ENCODE peak calls at places on chromosomes 12 and 14, in eight cellular contexts. One of them, this sample, is unnamed.

GRCh38 chr14:36105401-36105800 is 71.1 kb downstream of the PTCSC3 start:
- DNase-seq in nephron progenitor cell: peak; percentile 28
- DNase-seq in OCI-LY7: no peak
- DNase-seq in AG09319: no peak
- DNase-seq in MM.1S: no peak
- DNase-seq in PC-3: peak; percentile 61
- DNase-seq in progenitor cell of endocrine pancreas: no peak
- DNase-seq in stomach: no peak
- DNase-seq in this sample: no peak

GRCh38 chr14:65142429-65142828 is 40.1 kb upstream of the MAX start:
- DNase-seq in nephron progenitor cell: no peak
- DNase-seq in OCI-LY7: no peak
- DNase-seq in AG09319: no peak
- DNase-seq in MM.1S: no peak
- DNase-seq in PC-3: no peak
- DNase-seq in progenitor cell of endocrine pancreas: no peak
- DNase-seq in stomach: no peak
- DNase-seq in this sample: no peak

GRCh38 chr12:19018302-19018980 is 111.1 kb upstream of the PLEKHA5 start:
- DNase-seq in nephron progenitor cell: no peak
- DNase-seq in OCI-LY7: no peak
- DNase-seq in AG09319: peak; percentile 10
- DNase-seq in MM.1S: no peak
- DNase-seq in PC-3: peak; percentile 77
- DNase-seq in progenitor cell of endocrine pancreas: no peak
- DNase-seq in stomach: no peak
- DNase-seq in this sample: no peak

GRCh38 chr12:5375547-5376295 is 56.2 kb upstream of the NTF3 start:
- DNase-seq in nephron progenitor cell: no peak
- DNase-seq in OCI-LY7: no peak
- DNase-seq in AG09319: no peak
- DNase-seq in MM.1S: no peak
- DNase-seq in PC-3: no peak
- DNase-seq in progenitor cell of endocrine pancreas: no peak
- DNase-seq in stomach: no peak
- DNase-seq in this sample: no peak

GRCh38 chr14:51318777-51319176 is 78.7 kb downstream of the TMX1 start:
- DNase-seq in nephron progenitor cell: no peak
- DNase-seq in OCI-LY7: no peak
- DNase-seq in AG09319: no peak
- DNase-seq in MM.1S: no peak
- DNase-seq in PC-3: no peak
- DNase-seq in progenitor cell of endocrine pancreas: no peak
- DNase-seq in stomach: no peak
- DNase-seq in this sample: no peak

GRCh38 chr14:103561381-103562134 is 899 bp downstream of the BAG5 start:
- DNase-seq in nephron progenitor cell: peak; percentile 50
- DNase-seq in OCI-LY7: peak; percentile 68
- DNase-seq in AG09319: no peak
- DNase-seq in MM.1S: peak; percentile 16
- DNase-seq in PC-3: peak; percentile 74
- DNase-seq in progenitor cell of endocrine pancreas: no peak
- DNase-seq in stomach: no peak
- DNase-seq in this sample: peak; percentile 75

GRCh38 chr12:51218607-51219161 is 822 bp upstream of the POU6F1 start:
- DNase-seq in nephron progenitor cell: no peak
- DNase-seq in OCI-LY7: no peak
- DNase-seq in AG09319: no peak
- DNase-seq in MM.1S: no peak
- DNase-seq in PC-3: no peak
- DNase-seq in progenitor cell of endocrine pancreas: peak; percentile 15
- DNase-seq in stomach: peak; percentile 65
- DNase-seq in this sample: no peak

GRCh38 chr12:13102481-13103195 is 829 bp downstream of the GSG1 start:
- DNase-seq in nephron progenitor cell: no peak
- DNase-seq in OCI-LY7: no peak
- DNase-seq in AG09319: no peak
- DNase-seq in MM.1S: no peak
- DNase-seq in PC-3: no peak
- DNase-seq in progenitor cell of endocrine pancreas: no peak
- DNase-seq in stomach: no peak
- DNase-seq in this sample: no peak

GRCh38 chr12:48998497-48999353 is 450 bp downstream of the DDN start:
- DNase-seq in nephron progenitor cell: no peak
- DNase-seq in OCI-LY7: no peak
- DNase-seq in AG09319: no peak
- DNase-seq in MM.1S: peak; percentile 32
- DNase-seq in PC-3: peak; percentile 24
- DNase-seq in progenitor cell of endocrine pancreas: no peak
- DNase-seq in stomach: peak; percentile 38
- DNase-seq in this sample: peak; percentile 63

GRCh38 chr14:64074961-64075619 is 219.1 kb downstream of the ESR2 start:
- DNase-seq in nephron progenitor cell: no peak
- DNase-seq in OCI-LY7: no peak
- DNase-seq in AG09319: no peak
- DNase-seq in MM.1S: no peak
- DNase-seq in PC-3: peak; percentile 90
- DNase-seq in progenitor cell of endocrine pancreas: no peak
- DNase-seq in stomach: no peak
- DNase-seq in this sample: no peak

GRCh38 chr14:35909675-35910074 is 83.5 kb downstream of the BRMS1L start:
- DNase-seq in nephron progenitor cell: no peak
- DNase-seq in OCI-LY7: no peak
- DNase-seq in AG09319: no peak
- DNase-seq in MM.1S: no peak
- DNase-seq in PC-3: no peak
- DNase-seq in progenitor cell of endocrine pancreas: no peak
- DNase-seq in stomach: no peak
- DNase-seq in this sample: no peak

GRCh38 chr12:102896067-102896466 is 21.0 kb downstream of the PAH start:
- DNase-seq in nephron progenitor cell: no peak
- DNase-seq in OCI-LY7: no peak
- DNase-seq in AG09319: no peak
- DNase-seq in MM.1S: no peak
- DNase-seq in PC-3: peak; percentile 21
- DNase-seq in progenitor cell of endocrine pancreas: no peak
- DNase-seq in stomach: no peak
- DNase-seq in this sample: no peak

GRCh38 chr14:95226801-95227200 is 69.5 kb upstream of the DICER1 start:
- DNase-seq in nephron progenitor cell: peak; percentile 44
- DNase-seq in OCI-LY7: no peak
- DNase-seq in AG09319: no peak
- DNase-seq in MM.1S: no peak
- DNase-seq in PC-3: no peak
- DNase-seq in progenitor cell of endocrine pancreas: no peak
- DNase-seq in stomach: no peak
- DNase-seq in this sample: no peak

GRCh38 chr14:95228240-95228639 is 70.9 kb upstream of the DICER1 start:
- DNase-seq in nephron progenitor cell: no peak
- DNase-seq in OCI-LY7: no peak
- DNase-seq in AG09319: no peak
- DNase-seq in MM.1S: no peak
- DNase-seq in PC-3: no peak
- DNase-seq in progenitor cell of endocrine pancreas: no peak
- DNase-seq in stomach: no peak
- DNase-seq in this sample: no peak

GRCh38 chr14:95227279-95227860 is 70.0 kb upstream of the DICER1 start:
- DNase-seq in nephron progenitor cell: peak; percentile 23
- DNase-seq in OCI-LY7: no peak
- DNase-seq in AG09319: no peak
- DNase-seq in MM.1S: no peak
- DNase-seq in PC-3: no peak
- DNase-seq in progenitor cell of endocrine pancreas: no peak
- DNase-seq in stomach: peak; percentile 57
- DNase-seq in this sample: no peak

GRCh38 chr14:95231966-95232365 is 74.6 kb upstream of the DICER1 start:
- DNase-seq in nephron progenitor cell: no peak
- DNase-seq in OCI-LY7: no peak
- DNase-seq in AG09319: no peak
- DNase-seq in MM.1S: no peak
- DNase-seq in PC-3: no peak
- DNase-seq in progenitor cell of endocrine pancreas: no peak
- DNase-seq in stomach: no peak
- DNase-seq in this sample: no peak

DNA sequence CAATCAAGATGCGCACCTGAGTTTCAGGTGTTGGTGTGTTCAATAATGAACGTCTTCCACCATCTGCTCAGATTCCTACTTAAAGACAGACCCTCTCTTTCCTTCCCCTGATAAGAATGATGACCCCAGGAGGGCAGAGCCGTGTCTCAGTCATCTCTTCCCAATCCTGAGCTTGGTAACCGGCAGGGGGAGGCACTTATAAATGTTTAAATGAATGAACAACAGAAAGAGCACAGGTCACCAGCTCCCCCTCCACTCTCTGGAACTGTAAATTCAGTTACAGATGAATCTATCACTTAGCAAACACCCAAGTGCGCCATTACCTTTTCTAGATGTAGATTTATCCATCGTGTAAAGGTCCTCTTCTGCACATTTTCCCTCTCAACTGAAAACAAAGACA is 72.4 kb upstream of the DICER1 start:
- DNase-seq in nephron progenitor cell: no peak
- DNase-seq in OCI-LY7: peak; percentile 43
- DNase-seq in AG09319: no peak
- DNase-seq in MM.1S: no peak
- DNase-seq in PC-3: no peak
- DNase-seq in progenitor cell of endocrine pancreas: no peak
- DNase-seq in stomach: no peak
- DNase-seq in this sample: no peak
- TF ChIP-seq CTCF in nephron progenitor cell: no peak
- TF ChIP-seq CTCF in OCI-LY7: peak; percentile 63
- TF ChIP-seq CTCF in AG09319: no peak
- TF ChIP-seq CTCF in MM.1S: no peak
- TF ChIP-seq CTCF in PC-3: no peak
- TF ChIP-seq CTCF in progenitor cell of endocrine pancreas: no peak
- TF ChIP-seq CTCF in stomach: no peak
- TF ChIP-seq CTCF in this sample: no peak

GRCh38 chr12:71282020-71282419 is 124.2 kb upstream of the TSPAN8 start:
- DNase-seq in nephron progenitor cell: peak; percentile 3
- DNase-seq in OCI-LY7: no peak
- DNase-seq in AG09319: no peak
- DNase-seq in MM.1S: no peak
- DNase-seq in PC-3: peak; percentile 15
- DNase-seq in progenitor cell of endocrine pancreas: no peak
- DNase-seq in stomach: no peak
- DNase-seq in this sample: no peak
- TF ChIP-seq CTCF in nephron progenitor cell: no peak
- TF ChIP-seq CTCF in OCI-LY7: no peak
- TF ChIP-seq CTCF in AG09319: no peak
- TF ChIP-seq CTCF in MM.1S: no peak
- TF ChIP-seq CTCF in PC-3: no peak
- TF ChIP-seq CTCF in progenitor cell of endocrine pancreas: no peak
- TF ChIP-seq CTCF in stomach: no peak
- TF ChIP-seq CTCF in this sample: no peak

DNA sequence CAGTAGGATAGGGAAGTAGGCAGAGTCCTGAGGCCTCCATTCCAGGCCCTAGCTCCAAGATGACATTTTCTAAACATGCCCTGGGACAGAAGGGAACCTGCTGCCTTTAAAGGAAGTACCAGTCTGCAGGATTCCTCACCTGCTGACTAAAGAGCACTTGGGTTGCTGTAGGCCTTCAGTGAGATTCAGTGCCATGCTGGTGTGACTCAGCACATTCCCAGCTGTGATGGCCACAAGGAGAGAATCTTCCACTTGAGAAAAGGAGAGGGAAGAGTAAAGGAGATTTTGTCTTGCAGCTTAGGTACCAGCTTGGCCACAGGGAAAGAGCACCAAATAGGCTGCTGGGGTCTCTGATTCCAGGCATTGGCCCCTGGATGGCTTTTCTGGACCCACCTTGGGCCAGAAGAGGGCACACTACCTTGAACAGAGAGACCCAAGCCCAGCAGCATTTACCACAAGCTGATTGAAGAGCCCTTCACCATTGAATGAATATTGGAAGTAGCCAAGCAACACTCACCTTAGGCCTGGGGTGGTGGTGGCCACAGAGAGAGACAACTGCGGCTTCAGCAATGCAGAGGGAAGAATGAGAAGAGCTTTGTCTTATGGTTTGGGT is 498.3 kb downstream of the KCNH5 start:
- DNase-seq in nephron progenitor cell: no peak
- DNase-seq in OCI-LY7: no peak
- DNase-seq in AG09319: no peak
- DNase-seq in MM.1S: no peak
- DNase-seq in PC-3: no peak
- DNase-seq in progenitor cell of endocrine pancreas: no peak
- DNase-seq in stomach: no peak
- DNase-seq in this sample: no peak
- TF ChIP-seq CTCF in nephron progenitor cell: no peak
- TF ChIP-seq CTCF in OCI-LY7: peak; percentile 19
- TF ChIP-seq CTCF in AG09319: no peak
- TF ChIP-seq CTCF in MM.1S: no peak
- TF ChIP-seq CTCF in PC-3: no peak
- TF ChIP-seq CTCF in progenitor cell of endocrine pancreas: no peak
- TF ChIP-seq CTCF in stomach: no peak
- TF ChIP-seq CTCF in this sample: no peak

DNA sequence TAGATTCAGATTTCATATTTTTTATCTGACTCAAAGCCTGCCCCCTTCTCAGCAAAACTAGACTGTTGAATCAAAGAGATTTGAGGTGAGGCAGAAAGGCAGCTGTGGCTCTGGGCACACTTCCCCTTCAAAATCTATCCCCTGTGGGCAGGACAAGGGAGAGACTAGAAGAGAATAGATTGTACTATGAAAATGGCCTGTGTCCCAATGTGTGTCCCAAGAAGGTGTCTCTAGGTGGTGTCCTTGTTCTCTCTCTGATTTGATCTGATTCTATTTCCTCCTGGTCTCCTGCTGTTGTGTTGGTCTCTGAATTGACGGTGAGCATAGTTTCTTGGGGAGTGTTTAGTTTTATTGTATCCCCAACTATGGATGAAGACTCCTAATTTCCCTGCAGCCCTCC is 565.8 kb upstream of the ATP2B1 start:
- DNase-seq in nephron progenitor cell: no peak
- DNase-seq in OCI-LY7: no peak
- DNase-seq in AG09319: no peak
- DNase-seq in MM.1S: no peak
- DNase-seq in PC-3: peak; percentile 9
- DNase-seq in progenitor cell of endocrine pancreas: no peak
- DNase-seq in stomach: no peak
- DNase-seq in this sample: no peak
- TF ChIP-seq CTCF in nephron progenitor cell: no peak
- TF ChIP-seq CTCF in OCI-LY7: no peak
- TF ChIP-seq CTCF in AG09319: no peak
- TF ChIP-seq CTCF in MM.1S: no peak
- TF ChIP-seq CTCF in PC-3: peak; percentile 34
- TF ChIP-seq CTCF in progenitor cell of endocrine pancreas: no peak
- TF ChIP-seq CTCF in stomach: no peak
- TF ChIP-seq CTCF in this sample: peak; percentile 26

GRCh38 chr14:105158804-105159203 is 9.8 kb downstream of the JAG2 start:
- DNase-seq in nephron progenitor cell: no peak
- DNase-seq in OCI-LY7: no peak
- DNase-seq in AG09319: no peak
- DNase-seq in MM.1S: no peak
- DNase-seq in PC-3: no peak
- DNase-seq in progenitor cell of endocrine pancreas: no peak
- DNase-seq in stomach: no peak
- DNase-seq in this sample: no peak
- TF ChIP-seq CTCF in nephron progenitor cell: no peak
- TF ChIP-seq CTCF in OCI-LY7: no peak
- TF ChIP-seq CTCF in AG09319: no peak
- TF ChIP-seq CTCF in MM.1S: no peak
- TF ChIP-seq CTCF in PC-3: no peak
- TF ChIP-seq CTCF in progenitor cell of endocrine pancreas: no peak
- TF ChIP-seq CTCF in stomach: no peak
- TF ChIP-seq CTCF in this sample: no peak